ENCODE peak calls at places on chromosome 21, in seven cellular contexts. One of them, this sample, is unnamed.

GRCh38 chr21:44352253-44352860 is 1.1 kb upstream of the TRPM2 start:
- DNase-seq in AG04450: no peak
- DNase-seq in progenitor cell of endocrine pancreas: no peak
- DNase-seq in astrocyte of the cerebellum: no peak
- DNase-seq in bronchial epithelial cell: no peak
- DNase-seq in BE2C: no peak
- DNase-seq in fibroblast of lung: no peak
- DNase-seq in this sample: no peak

GRCh38 chr21:46357335-46357604 is 33.3 kb downstream of the PCNT start:
- DNase-seq in BE2C: no peak
- DNase-seq in AG04450: no peak
- DNase-seq in progenitor cell of endocrine pancreas: no peak
- DNase-seq in fibroblast of lung: no peak
- DNase-seq in astrocyte of the cerebellum: no peak
- DNase-seq in bronchial epithelial cell: no peak
- DNase-seq in this sample: no peak

GRCh38 chr21:45894107-45894810 is 87.3 kb upstream of the COL6A1 start:
- DNase-seq in astrocyte of the cerebellum: no peak
- DNase-seq in bronchial epithelial cell: no peak
- DNase-seq in BE2C: peak
- DNase-seq in AG04450: peak
- DNase-seq in fibroblast of lung: peak
- DNase-seq in progenitor cell of endocrine pancreas: no peak
- DNase-seq in this sample: no peak

GRCh38 chr21:22223385-22223784 is 1225.2 kb downstream of the NCAM2 start:
- DNase-seq in progenitor cell of endocrine pancreas: no peak
- DNase-seq in fibroblast of lung: no peak
- DNase-seq in astrocyte of the cerebellum: no peak
- DNase-seq in AG04450: no peak
- DNase-seq in BE2C: no peak
- DNase-seq in bronchial epithelial cell: no peak
- DNase-seq in this sample: no peak

GRCh38 chr21:34642211-34643075 is 26.4 kb upstream of the CLIC6 start:
- DNase-seq in AG04450: no peak
- DNase-seq in BE2C: no peak
- DNase-seq in bronchial epithelial cell: peak
- DNase-seq in progenitor cell of endocrine pancreas: no peak
- DNase-seq in astrocyte of the cerebellum: peak
- DNase-seq in fibroblast of lung: no peak
- DNase-seq in this sample: no peak

GRCh38 chr21:35048706-35049617 is at the start of gene RUNX1:
- DNase-seq in bronchial epithelial cell: peak
- DNase-seq in AG04450: no peak
- DNase-seq in fibroblast of lung: peak
- DNase-seq in BE2C: no peak
- DNase-seq in astrocyte of the cerebellum: peak
- DNase-seq in progenitor cell of endocrine pancreas: no peak
- DNase-seq in this sample: no peak

GRCh38 chr21:45136500-45136899 is 62.1 kb downstream of the ADARB1 start:
- DNase-seq in fibroblast of lung: no peak
- DNase-seq in BE2C: no peak
- DNase-seq in astrocyte of the cerebellum: no peak
- DNase-seq in AG04450: no peak
- DNase-seq in bronchial epithelial cell: no peak
- DNase-seq in progenitor cell of endocrine pancreas: no peak
- DNase-seq in this sample: no peak

GRCh38 chr21:19239696-19240095 is 836.1 kb upstream of the TMPRSS15 start:
- DNase-seq in astrocyte of the cerebellum: no peak
- DNase-seq in progenitor cell of endocrine pancreas: no peak
- DNase-seq in bronchial epithelial cell: no peak
- DNase-seq in BE2C: no peak
- DNase-seq in fibroblast of lung: no peak
- DNase-seq in AG04450: no peak
- DNase-seq in this sample: no peak

GRCh38 chr21:33070921-33071877 is 1.3 kb downstream of the OLIG1 start:
- DNase-seq in bronchial epithelial cell: no peak
- DNase-seq in progenitor cell of endocrine pancreas: no peak
- DNase-seq in astrocyte of the cerebellum: no peak
- DNase-seq in BE2C: no peak
- DNase-seq in fibroblast of lung: no peak
- DNase-seq in AG04450: no peak
- DNase-seq in this sample: no peak

GRCh38 chr21:45528028-45528705 is 14.1 kb downstream of the SLC19A1 start:
- DNase-seq in fibroblast of lung: no peak
- DNase-seq in progenitor cell of endocrine pancreas: no peak
- DNase-seq in BE2C: no peak
- DNase-seq in AG04450: no peak
- DNase-seq in astrocyte of the cerebellum: no peak
- DNase-seq in bronchial epithelial cell: no peak
- DNase-seq in this sample: no peak

GRCh38 chr21:39651206-39651605 is 38.5 kb downstream of the B3GALT5 start:
- DNase-seq in fibroblast of lung: no peak
- DNase-seq in AG04450: no peak
- DNase-seq in astrocyte of the cerebellum: no peak
- DNase-seq in bronchial epithelial cell: no peak
- DNase-seq in progenitor cell of endocrine pancreas: no peak
- DNase-seq in BE2C: no peak
- DNase-seq in this sample: no peak

GRCh38 chr21:39705849-39706248 is 39.1 kb upstream of the IGSF5 start:
- DNase-seq in BE2C: no peak
- DNase-seq in AG04450: no peak
- DNase-seq in astrocyte of the cerebellum: no peak
- DNase-seq in progenitor cell of endocrine pancreas: no peak
- DNase-seq in fibroblast of lung: peak
- DNase-seq in bronchial epithelial cell: peak
- DNase-seq in this sample: no peak

GRCh38 chr21:44263768-44264167 is 2.1 kb upstream of the DNMT3L start:
- DNase-seq in AG04450: no peak
- DNase-seq in progenitor cell of endocrine pancreas: no peak
- DNase-seq in astrocyte of the cerebellum: no peak
- DNase-seq in fibroblast of lung: no peak
- DNase-seq in BE2C: no peak
- DNase-seq in bronchial epithelial cell: no peak
- DNase-seq in this sample: no peak

GRCh38 chr21:31282095-31282709 is 61.9 kb downstream of the TIAM1 start:
- DNase-seq in AG04450: peak
- DNase-seq in bronchial epithelial cell: peak
- DNase-seq in fibroblast of lung: peak
- DNase-seq in progenitor cell of endocrine pancreas: no peak
- DNase-seq in astrocyte of the cerebellum: peak
- DNase-seq in BE2C: no peak
- DNase-seq in this sample: no peak

GRCh38 chr21:17467392-17467791 is 45.5 kb upstream of the CXADR start:
- DNase-seq in astrocyte of the cerebellum: no peak
- DNase-seq in bronchial epithelial cell: peak
- DNase-seq in fibroblast of lung: peak
- DNase-seq in BE2C: no peak
- DNase-seq in AG04450: no peak
- DNase-seq in progenitor cell of endocrine pancreas: no peak
- DNase-seq in this sample: no peak

GRCh38 chr21:30340714-30341573 is 3.5 kb upstream of the KRTAP27-1 start:
- DNase-seq in progenitor cell of endocrine pancreas: peak
- DNase-seq in astrocyte of the cerebellum: peak
- DNase-seq in BE2C: peak
- DNase-seq in AG04450: no peak
- DNase-seq in fibroblast of lung: peak
- DNase-seq in bronchial epithelial cell: peak
- DNase-seq in this sample: no peak

GRCh38 chr21:42785666-42786427 is 93.5 kb downstream of the WDR4 start:
- DNase-seq in bronchial epithelial cell: no peak
- DNase-seq in AG04450: no peak
- DNase-seq in fibroblast of lung: no peak
- DNase-seq in astrocyte of the cerebellum: no peak
- DNase-seq in BE2C: no peak
- DNase-seq in progenitor cell of endocrine pancreas: no peak
- DNase-seq in this sample: no peak

GRCh38 chr21:34908424-34909055 is 140.6 kb downstream of the RUNX1 start:
- DNase-seq in progenitor cell of endocrine pancreas: no peak
- DNase-seq in BE2C: no peak
- DNase-seq in fibroblast of lung: peak
- DNase-seq in bronchial epithelial cell: peak
- DNase-seq in AG04450: no peak
- DNase-seq in astrocyte of the cerebellum: no peak
- DNase-seq in this sample: no peak

DNA sequence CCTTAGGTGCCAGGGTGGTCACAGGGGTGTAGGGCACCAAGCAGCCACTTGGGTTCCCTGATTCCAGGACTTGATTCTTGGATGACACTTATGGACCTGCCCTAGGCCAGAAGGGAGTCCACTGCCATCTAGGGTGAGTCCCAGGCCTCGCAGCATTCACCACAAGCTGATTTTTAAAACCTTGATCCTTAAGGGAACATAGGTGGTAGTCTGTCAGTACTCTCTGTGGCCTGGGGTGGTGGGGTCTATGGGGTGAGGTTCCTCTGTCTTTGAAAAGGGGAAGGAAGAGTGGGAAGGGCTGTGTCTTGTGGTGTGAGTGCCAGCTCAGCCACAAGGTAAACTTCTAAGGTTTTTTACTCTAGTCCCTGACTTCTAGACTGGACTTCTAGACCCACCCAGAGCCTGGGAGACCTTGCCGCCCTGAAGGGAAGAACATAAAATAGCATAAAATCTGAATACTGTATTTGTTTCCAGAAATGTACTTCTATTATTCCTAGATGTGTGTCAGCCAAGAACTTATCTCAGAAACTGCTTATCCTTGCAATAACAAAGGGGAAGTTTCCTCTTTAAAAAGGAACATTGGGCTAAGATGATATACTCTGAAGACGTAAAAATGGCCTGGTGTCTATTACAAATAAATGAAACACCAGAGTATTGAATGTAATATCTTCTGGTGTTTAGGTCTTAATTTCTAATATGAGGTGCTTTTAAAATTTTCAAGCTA is 757.3 kb downstream of the LTN1 start:
- DNase-seq in astrocyte of the cerebellum: no peak
- DNase-seq in BE2C: no peak
- DNase-seq in progenitor cell of endocrine pancreas: no peak
- DNase-seq in bronchial epithelial cell: no peak
- DNase-seq in AG04450: no peak
- DNase-seq in fibroblast of lung: no peak
- DNase-seq in this sample: no peak
- TF ChIP-seq CTCF in astrocyte of the cerebellum: peak
- TF ChIP-seq CTCF in BE2C: peak
- TF ChIP-seq CTCF in progenitor cell of endocrine pancreas: no peak
- TF ChIP-seq CTCF in bronchial epithelial cell: peak
- TF ChIP-seq CTCF in AG04450: peak
- TF ChIP-seq CTCF in fibroblast of lung: peak
- TF ChIP-seq CTCF in this sample: peak

DNA sequence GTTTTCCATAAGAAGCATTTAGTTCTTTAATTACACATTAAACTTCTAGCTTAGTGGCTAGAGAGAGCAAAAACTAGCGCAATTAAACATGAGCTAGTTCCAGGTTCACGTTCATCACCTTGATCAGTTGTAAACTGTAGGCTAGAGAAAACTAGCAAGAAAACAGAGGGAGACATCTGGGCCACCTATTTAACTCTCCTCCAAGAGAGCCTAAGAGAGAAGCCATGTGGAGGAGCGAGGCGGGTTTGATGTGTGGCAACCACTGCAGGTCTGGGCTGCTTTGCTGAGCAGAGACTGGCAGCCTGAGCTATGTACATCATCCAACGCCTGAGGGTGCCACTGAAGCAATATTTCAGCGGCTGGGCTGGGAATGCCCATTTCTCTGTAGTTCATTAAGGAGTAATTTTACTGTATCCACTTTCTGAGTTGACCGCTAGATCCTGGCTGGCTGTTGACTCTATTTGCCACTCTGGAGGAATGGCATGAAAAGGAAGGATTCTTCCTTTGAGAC is 252.9 kb downstream of the DYRK1A start:
- DNase-seq in BE2C: no peak
- DNase-seq in astrocyte of the cerebellum: no peak
- DNase-seq in fibroblast of lung: no peak
- DNase-seq in progenitor cell of endocrine pancreas: no peak
- DNase-seq in bronchial epithelial cell: peak
- DNase-seq in AG04450: no peak
- DNase-seq in this sample: no peak
- TF ChIP-seq CTCF in BE2C: no peak
- TF ChIP-seq CTCF in astrocyte of the cerebellum: no peak
- TF ChIP-seq CTCF in fibroblast of lung: no peak
- TF ChIP-seq CTCF in progenitor cell of endocrine pancreas: no peak
- TF ChIP-seq CTCF in bronchial epithelial cell: no peak
- TF ChIP-seq CTCF in AG04450: no peak
- TF ChIP-seq CTCF in this sample: no peak

GRCh38 chr21:26091480-26092018 is 79.0 kb downstream of the APP start:
- DNase-seq in astrocyte of the cerebellum: no peak
- DNase-seq in BE2C: no peak
- DNase-seq in bronchial epithelial cell: no peak
- DNase-seq in fibroblast of lung: no peak
- DNase-seq in AG04450: no peak
- DNase-seq in progenitor cell of endocrine pancreas: no peak
- DNase-seq in this sample: no peak
- TF ChIP-seq CTCF in astrocyte of the cerebellum: no peak
- TF ChIP-seq CTCF in BE2C: peak
- TF ChIP-seq CTCF in bronchial epithelial cell: no peak
- TF ChIP-seq CTCF in fibroblast of lung: no peak
- TF ChIP-seq CTCF in AG04450: peak
- TF ChIP-seq CTCF in progenitor cell of endocrine pancreas: peak
- TF ChIP-seq CTCF in this sample: peak

GRCh38 chr21:29163381-29164115 is 33.1 kb downstream of the MAP3K7CL start:
- DNase-seq in bronchial epithelial cell: no peak
- DNase-seq in fibroblast of lung: peak
- DNase-seq in progenitor cell of endocrine pancreas: no peak
- DNase-seq in AG04450: no peak
- DNase-seq in BE2C: no peak
- DNase-seq in astrocyte of the cerebellum: no peak
- DNase-seq in this sample: no peak

GRCh38 chr21:29166333-29166732 is 35.9 kb downstream of the MAP3K7CL start:
- DNase-seq in AG04450: no peak
- DNase-seq in astrocyte of the cerebellum: no peak
- DNase-seq in BE2C: no peak
- DNase-seq in progenitor cell of endocrine pancreas: no peak
- DNase-seq in fibroblast of lung: no peak
- DNase-seq in bronchial epithelial cell: no peak
- DNase-seq in this sample: no peak

GRCh38 chr21:29166853-29167252 is 36.4 kb downstream of the MAP3K7CL start:
- DNase-seq in bronchial epithelial cell: no peak
- DNase-seq in BE2C: no peak
- DNase-seq in astrocyte of the cerebellum: no peak
- DNase-seq in fibroblast of lung: no peak
- DNase-seq in AG04450: no peak
- DNase-seq in progenitor cell of endocrine pancreas: no peak
- DNase-seq in this sample: no peak

GRCh38 chr21:29168874-29169273 is 38.4 kb downstream of the MAP3K7CL start:
- DNase-seq in bronchial epithelial cell: peak
- DNase-seq in astrocyte of the cerebellum: no peak
- DNase-seq in progenitor cell of endocrine pancreas: no peak
- DNase-seq in BE2C: no peak
- DNase-seq in AG04450: no peak
- DNase-seq in fibroblast of lung: no peak
- DNase-seq in this sample: no peak

DNA sequence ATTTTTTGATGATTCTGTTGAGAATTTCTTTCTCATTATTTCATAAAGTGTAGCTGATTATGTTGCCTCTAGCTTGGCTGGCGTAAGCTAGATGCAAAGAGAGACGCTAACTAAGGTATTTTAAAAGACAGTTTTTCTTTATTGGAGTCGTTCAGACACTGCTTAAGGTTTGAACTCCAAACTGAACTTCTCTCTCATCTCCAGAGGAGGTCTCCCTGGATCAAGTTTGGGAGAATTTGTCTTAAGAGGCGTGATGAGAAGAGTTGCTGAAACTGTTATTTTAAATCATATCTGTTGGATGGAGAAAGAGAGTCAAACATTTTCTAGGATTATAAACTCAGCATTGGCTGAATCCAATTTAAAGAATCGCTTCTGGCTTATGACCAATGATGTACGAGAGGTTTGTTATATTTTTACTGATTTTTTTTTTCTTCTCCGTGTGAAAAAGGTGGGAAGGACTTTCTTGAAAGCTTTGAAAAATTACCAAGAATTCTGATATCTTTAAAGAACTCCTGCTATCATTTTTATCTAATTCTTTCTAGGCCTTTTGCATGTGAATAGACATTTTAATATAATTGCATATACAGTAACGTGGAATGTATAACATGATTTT is 34.0 kb downstream of the MAP3K7CL start:
- DNase-seq in progenitor cell of endocrine pancreas: no peak
- DNase-seq in BE2C: no peak
- DNase-seq in astrocyte of the cerebellum: peak
- DNase-seq in fibroblast of lung: peak
- DNase-seq in bronchial epithelial cell: peak
- DNase-seq in AG04450: no peak
- DNase-seq in this sample: peak
- TF ChIP-seq CTCF in progenitor cell of endocrine pancreas: peak
- TF ChIP-seq CTCF in BE2C: peak
- TF ChIP-seq CTCF in astrocyte of the cerebellum: peak
- TF ChIP-seq CTCF in fibroblast of lung: peak
- TF ChIP-seq CTCF in bronchial epithelial cell: peak
- TF ChIP-seq CTCF in AG04450: peak
- TF ChIP-seq CTCF in this sample: peak

This sample was measured in epithelial cell of proximal tubule.